ENCODE peak calls at places on chromosome X, in seven cellular contexts. J is pancreas; V is activated naive CD8-positive, alpha-beta T cell treated with anti-CD3 and anti-CD28 coated beads for 36 hours; E is activated CD4-positive, alpha-beta T cell treated with anti-CD3 and anti-CD28 coated beads for 48 hours; D is GM13976; L is astrocyte of the spinal cord; T is stimulated activated CD8-positive, alpha-beta memory T cell treated with anti-CD3 and anti-CD28 coated beads, Interleukin-2, amount 100 ng/mL, for 48 hours. I is an unnamed sample.

GRCh38 chrX:46477435-46477834 is 67.8 kb downstream of the ZNF674 start:
- DNase-seq in L (peak), D (no peak), V (no peak), T (no peak), E (no peak), J (no peak), I (no peak)

GRCh38 chrX:2228466-2228865 is 272.3 kb downstream of the DHRSX start:
- DNase-seq in D (no peak), T (no peak), E (no peak), V (no peak), L (no peak), J (no peak), I (no peak)

GRCh38 chrX:17824980-17825379 is 36.1 kb downstream of the RAI2 start:
- DNase-seq in E (no peak), T (no peak), J (no peak), D (no peak), L (peak), V (no peak), I (no peak)

GRCh38 chrX:78708171-78708570 is 39.3 kb upstream of the LPAR4 start:
- DNase-seq in V (no peak), J (no peak), D (no peak), L (peak), T (no peak), E (no peak), I (peak)

GRCh38 chrX:39855748-39856129 is 242.0 kb downstream of the BCOR start:
- DNase-seq in T (peak), L (no peak), D (peak), V (peak), J (no peak), E (peak), I (no peak)

GRCh38 chrX:63250253-63250868 is 100.8 kb downstream of the SPIN4 start:
- DNase-seq in D (peak), T (peak), J (no peak), V (peak), L (peak), E (peak), I (peak)

GRCh38 chrX:17590892-17591740 is 146.2 kb upstream of the SCML1 start:
- DNase-seq in D (peak), V (peak), E (peak), L (peak), J (peak), T (peak), I (peak)

GRCh38 chrX:136258951-136259350 is 7.8 kb upstream of the MAP7D3 start:
- DNase-seq in J (no peak), V (no peak), L (no peak), T (no peak), D (no peak), E (no peak), I (no peak)

GRCh38 chrX:113001836-113002235 is 161.2 kb upstream of the AMOT start:
- DNase-seq in J (no peak), D (no peak), E (no peak), L (no peak), T (no peak), V (no peak), I (no peak)

I was measured in stromal cell of bone marrow.